ENCODE peak calls at places on chromosomes 6 and 20, in five cellular contexts. L, X, W, I and U are unnamed samples.
A peak's percentile ranks its signal among the peaks of the same experiment; 100 is the strongest.

GRCh38 chr20:48191200-48191599 is 405.9 kb upstream of the SULF2 start:
- DNase-seq in L (no peak), X (no peak), W (no peak), I (no peak), U (no peak)

GRCh38 chr6:97026298-97026697 is 101.8 kb downstream of the KLHL32 start:
- DNase-seq in L (no peak), X (no peak), W (no peak), I (no peak), U (no peak)

GRCh38 chr6:84623956-84624680 is 140.3 kb downstream of the TBX18 start:
- DNase-seq in L (no peak), X (no peak), W (no peak), I (no peak), U (no peak)

GRCh38 chr6:125307150-125307838 is 5.5 kb upstream of the HDDC2 start:
- DNase-seq in L (no peak), X (no peak), W (no peak), I (peak; percentile 63), U (no peak)

GRCh38 chr6:161271343-161272019 is 2.4 kb downstream of the AGPAT4 start:
- DNase-seq in L (no peak), X (no peak), W (no peak), I (no peak), U (no peak)

GRCh38 chr20:50130995-50131394 is 18.0 kb upstream of the UBE2V1 start:
- DNase-seq in L (no peak), X (no peak), W (peak; percentile 47), I (peak; percentile 94), U (no peak)

GRCh38 chr6:79301290-79301689 is 66.8 kb upstream of the HMGN3 start:
- DNase-seq in L (no peak), X (no peak), W (no peak), I (no peak), U (no peak)

GRCh38 chr6:127343753-127344659 is 597 bp upstream of the ECHDC1 start:
- DNase-seq in L (no peak), X (no peak), W (no peak), I (no peak), U (no peak)

GRCh38 chr20:34112600-34113061 is 588 bp upstream of the EIF2S2 start:
- DNase-seq in L (no peak), X (peak; percentile 32), W (no peak), I (peak; percentile 18), U (no peak)

GRCh38 chr6:47371139-47371874 is 61.6 kb upstream of the TNFRSF21 start:
- DNase-seq in L (no peak), X (no peak), W (no peak), I (no peak), U (no peak)

GRCh38 chr6:6905961-6906518 is 201.7 kb upstream of the RREB1 start:
- DNase-seq in L (no peak), X (no peak), W (no peak), I (no peak), U (no peak)

GRCh38 chr6:144578385-144579350 is 293.5 kb downstream of the UTRN start:
- DNase-seq in L (no peak), X (no peak), W (no peak), I (no peak), U (no peak)

GRCh38 chr20:35615667-35616464 is at the start of gene SPAG4:
- DNase-seq in L (no peak), X (peak; percentile 100), W (no peak), I (peak; percentile 99), U (peak; percentile 97)

GRCh38 chr6:49264909-49265308 is 198.1 kb downstream of the MMUT start:
- DNase-seq in L (no peak), X (no peak), W (no peak), I (no peak), U (no peak)

GRCh38 chr6:1864496-1864895 is 254.8 kb downstream of the FOXC1 start:
- DNase-seq in L (no peak), X (no peak), W (no peak), I (no peak), U (no peak)

GRCh38 chr6:169035381-169036280 is 218.0 kb downstream of the THBS2 start:
- DNase-seq in L (no peak), X (no peak), W (no peak), I (no peak), U (no peak)

GRCh38 chr20:5168582-5169396 is 42.0 kb downstream of the CDS2 start:
- DNase-seq in L (no peak), X (no peak), W (no peak), I (no peak), U (no peak)

GRCh38 chr6:48844696-48845095 is 618.4 kb downstream of the MMUT start:
- DNase-seq in L (no peak), X (no peak), W (no peak), I (no peak), U (no peak)

GRCh38 chr6:100464910-100465700 is at the start of gene SIM1:
- DNase-seq in L (no peak), X (no peak), W (no peak), I (peak; percentile 44), U (no peak)

GRCh38 chr6:100462990-100463684 is 1.6 kb downstream of the SIM1 start:
- DNase-seq in L (no peak), X (no peak), W (no peak), I (no peak), U (no peak)

GRCh38 chr6:100464162-100464851 is 414 bp downstream of the SIM1 start:
- DNase-seq in L (no peak), X (no peak), W (no peak), I (no peak), U (no peak)

GRCh38 chr6:100462396-100462795 is 2.3 kb downstream of the SIM1 start:
- DNase-seq in L (no peak), X (no peak), W (no peak), I (no peak), U (no peak)

GRCh38 chr6:100463685-100464161 is 998 bp downstream of the SIM1 start:
- DNase-seq in L (no peak), X (no peak), W (no peak), I (no peak), U (no peak)
- H3K9me3 ChIP-seq in L (no peaks in the 10 kb centered on the region), X (no peaks in the 10 kb centered on the region), W (no peaks in the 10 kb centered on the region), I (no peaks in the 10 kb centered on the region), U (no peaks in the 10 kb centered on the region)

GRCh38 chr6:159969921-159970320 is 1.0 kb downstream of the IGF2R start:
- DNase-seq in L (peak; percentile 19), X (peak; percentile 46), W (no peak), I (peak; percentile 67), U (no peak)
- H3K4me3 ChIP-seq in L (peak overlapping the region; percentile 65), X (peak overlapping the region; percentile 98), W (peak overlapping the region; percentile 96), I (peak overlapping the region; percentile 90), U (peak overlapping the region; percentile 99)

GRCh38 chr20:55090301-55090700 is 614.9 kb downstream of the DOK5 start:
- DNase-seq in L (no peak), X (no peak), W (no peak), I (no peak), U (no peak)
- H3K9me3 ChIP-seq in L (peaks cover 16% of the 10 kb centered on the region), X (no peaks in the 10 kb centered on the region), W (no peaks in the 10 kb centered on the region), I (no peaks in the 10 kb centered on the region), U (no peaks in the 10 kb centered on the region)

GRCh38 chr20:346033-346639 is 775 bp upstream of the NRSN2 start:
- DNase-seq in L (no peak), X (no peak), W (no peak), I (no peak), U (no peak)
- H3K4me3 ChIP-seq in L (no peak overlapping the region), X (peak overlapping the region; percentile 87), W (peak overlapping the region; percentile 99), I (peak overlapping the region; percentile 75), U (peak overlapping the region; percentile 68)

DNA sequence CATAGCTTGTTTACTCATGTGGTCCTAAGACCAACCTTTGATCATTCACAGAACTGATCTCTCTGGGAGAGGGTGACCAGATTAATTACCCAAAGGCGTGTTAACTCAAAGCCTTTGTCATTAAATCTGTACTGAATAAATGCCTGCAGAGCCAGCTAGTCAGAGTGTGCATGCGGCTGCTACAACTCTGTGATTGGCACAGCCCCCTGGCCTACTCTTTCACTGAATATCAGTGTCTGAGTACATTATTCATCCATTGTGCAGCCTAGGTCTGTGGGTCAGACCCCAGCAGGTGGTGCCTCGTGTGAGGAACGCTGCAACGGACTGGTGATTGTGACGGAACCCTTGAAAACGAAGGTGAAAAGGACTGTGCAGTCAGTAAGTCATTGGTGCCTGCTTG is 663.6 kb downstream of the PHF3 start:
- DNase-seq in L (no peak), X (no peak), W (no peak), I (no peak), U (no peak)
- H3K9me3 ChIP-seq in L (no peaks in the 10 kb centered on the region), X (peaks cover 3% of the 10 kb centered on the region), W (no peaks in the 10 kb centered on the region), I (no peaks in the 10 kb centered on the region), U (no peaks in the 10 kb centered on the region)

DNA sequence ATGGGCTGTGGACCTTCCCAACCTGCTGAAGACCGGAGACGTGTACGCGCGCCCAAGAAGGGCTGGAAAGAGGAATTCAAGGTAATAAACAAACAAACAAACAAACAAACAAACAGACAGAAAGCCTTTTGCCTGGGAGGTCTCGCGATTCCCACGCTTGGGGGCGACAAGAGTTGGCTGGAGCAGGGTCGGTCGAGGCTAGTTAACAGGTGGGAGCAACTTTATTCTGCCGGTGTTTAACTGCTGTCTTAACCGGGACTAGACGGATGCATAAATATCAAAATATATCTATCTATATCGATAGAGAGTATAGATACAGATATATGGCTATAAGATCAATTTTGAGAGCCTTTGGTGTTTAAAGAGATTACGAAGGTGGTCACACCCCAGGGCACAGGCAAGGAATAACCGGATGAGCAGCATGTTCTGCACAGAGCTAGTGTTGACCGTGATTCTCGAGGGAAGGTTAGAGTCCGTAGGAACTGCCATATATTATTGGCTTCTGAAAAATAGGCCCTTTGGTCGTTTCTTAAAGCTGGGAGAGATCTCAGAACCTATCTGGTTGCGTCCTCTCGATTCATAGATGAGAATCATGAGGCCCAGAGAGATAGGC is 514 bp downstream of the STMND1 start:
- DNase-seq in L (no peak), X (no peak), W (no peak), I (no peak), U (no peak)
- H3K4me3 ChIP-seq in L (peak overlapping the region; percentile 18), X (peak overlapping the region; percentile 50), W (peak overlapping the region; percentile 67), I (peak overlapping the region; percentile 35), U (peak overlapping the region; percentile 55)